ENCODE peak calls at places on chromosomes 3 and 15, in four cellular contexts. B is A549, W is H1, H is HepG2. R is an unnamed sample.

GRCh38 chr15:88300861-88301260 is 44.3 kb upstream of the NTRK3 start:
- DNase-seq in W (no peak), H (no peak), B (no peak), R (no peak)

GRCh38 chr15:69729167-69729748 is 276.6 kb downstream of the RPLP1 start:
- DNase-seq in B (no peak), W (no peak), H (no peak), R (peak; percentile 43)

GRCh38 chr15:63381301-63382192 is at the start of gene CA12:
- DNase-seq in H (peak; percentile 28), B (peak; percentile 81), W (peak; percentile 34), R (no peak)

GRCh38 chr15:31480356-31481058 is 153.9 kb downstream of the KLF13 start:
- DNase-seq in H (no peak), W (no peak), B (no peak), R (no peak)

GRCh38 chr3:82281205-82281604 is 519.8 kb upstream of the GBE1 start:
- DNase-seq in W (no peak), B (no peak), H (no peak), R (no peak)

GRCh38 chr3:143455480-143455879 is 335.9 kb downstream of the CHST2 start:
- DNase-seq in H (no peak), W (no peak), B (no peak), R (no peak)

GRCh38 chr3:147313513-147313912 is 92.8 kb downstream of the ZIC4 start:
- DNase-seq in B (no peak), H (no peak), W (no peak), R (no peak)

GRCh38 chr3:14831916-14832430 is 13.2 kb downstream of the FGD5 start:
- DNase-seq in H (no peak), W (no peak), B (no peak), R (no peak)

GRCh38 chr15:63982381-63982854 is 63.9 kb downstream of the DAPK2 start:
- DNase-seq in W (no peak), B (no peak), H (no peak), R (no peak)

GRCh38 chr3:94293793-94294195 is 230.9 kb downstream of the NSUN3 start:
- DNase-seq in W (no peak), H (no peak), B (no peak), R (no peak)

GRCh38 chr3:13141991-13142412 is 68.8 kb upstream of the IQSEC1 start:
- DNase-seq in H (no peak), B (no peak), W (peak; percentile 38), R (peak; percentile 67)

GRCh38 chr3:151426337-151426648 is 34.6 kb downstream of the IGSF10 start:
- DNase-seq in H (no peak), W (no peak), B (no peak), R (no peak)

GRCh38 chr3:64815691-64816225 is 128.0 kb upstream of the ADAMTS9 start:
- DNase-seq in H (no peak), W (no peak), B (no peak), R (no peak)

GRCh38 chr3:105791919-105792786 is 76.7 kb downstream of the CBLB start:
- DNase-seq in B (peak; percentile 90), H (peak; percentile 60), W (no peak), R (no peak)

GRCh38 chr3:178255315-178255714 is 280.9 kb upstream of the KCNMB2 start:
- DNase-seq in W (no peak), H (no peak), B (no peak), R (no peak)

GRCh38 chr15:60384052-60384451 is 13.7 kb downstream of the ANXA2 start:
- DNase-seq in W (no peak), H (no peak), B (no peak), R (no peak)

GRCh38 chr3:114144909-114145688 is 33.8 kb downstream of the DRD3 start:
- DNase-seq in B (peak; percentile 5), W (no peak), H (no peak), R (no peak)

GRCh38 chr3:119396870-119397269 is 66.5 kb downstream of the TMEM39A start:
- DNase-seq in H (no peak), B (no peak), W (no peak), R (no peak)

GRCh38 chr15:43531018-43531667 is 13.7 kb downstream of the MAP1A start:
- DNase-seq in B (no peak), H (no peak), W (no peak), R (no peak)

GRCh38 chr3:67605377-67605776 is 49.0 kb downstream of the SUCLG2 start:
- DNase-seq in H (no peak), W (peak; percentile 3), B (peak; percentile 59), R (no peak)

GRCh38 chr15:35141743-35142356 is 56.8 kb upstream of the NANOGP8 start:
- DNase-seq in W (no peak), H (peak; percentile 0), B (peak; percentile 55), R (no peak)

GRCh38 chr3:13416002-13416793 is 3.9 kb downstream of the NUP210 start:
- DNase-seq in B (peak; percentile 11), W (no peak), H (no peak), R (peak; percentile 59)

GRCh38 chr3:104102386-104102785 is 1264.3 kb upstream of the ALCAM start:
- DNase-seq in B (peak; percentile 51), W (no peak), H (peak; percentile 29), R (peak; percentile 1)
- TF ChIP-seq RNF2 in B (no peak), W (no peak), H (no peak), R (no peak)

DNA sequence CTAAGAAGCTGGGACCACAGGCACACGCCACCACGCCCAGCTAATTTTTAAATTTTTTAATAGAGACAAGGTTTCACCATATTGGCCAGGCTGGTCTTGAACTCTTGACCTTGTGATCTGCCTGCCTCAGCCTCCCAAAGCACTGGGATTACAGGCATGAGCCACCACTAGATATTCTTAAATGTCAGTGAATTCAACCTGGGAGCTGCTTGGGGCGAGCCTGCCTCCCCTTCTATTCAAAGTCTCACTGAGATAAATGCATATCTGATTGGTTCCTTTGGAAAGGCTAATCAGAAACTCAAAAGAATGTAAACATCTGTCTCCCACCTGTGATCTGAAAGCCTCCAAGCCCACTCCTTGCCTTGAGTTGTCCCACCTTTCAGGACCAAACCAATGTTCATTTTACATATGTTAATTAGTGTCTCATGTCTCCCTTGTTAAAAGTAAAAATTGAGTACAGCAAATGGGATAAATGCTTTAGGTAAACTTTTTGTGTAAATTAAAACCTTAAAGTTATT is 15.0 kb downstream of the CYP11A1 start:
- DNase-seq in B (no peak), W (no peak), H (no peak), R (no peak)
- TF ChIP-seq RNF2 in B (no peak), W (no peak), H (no peak), R (no peak)

GRCh38 chr3:60009931-60010478 is 960.2 kb upstream of the CFAP20DC start:
- DNase-seq in H (no peak), B (no peak), W (no peak), R (no peak)

GRCh38 chr3:60013241-60013640 is 963.4 kb upstream of the CFAP20DC start:
- DNase-seq in W (no peak), H (no peak), B (no peak), R (no peak)

DNA sequence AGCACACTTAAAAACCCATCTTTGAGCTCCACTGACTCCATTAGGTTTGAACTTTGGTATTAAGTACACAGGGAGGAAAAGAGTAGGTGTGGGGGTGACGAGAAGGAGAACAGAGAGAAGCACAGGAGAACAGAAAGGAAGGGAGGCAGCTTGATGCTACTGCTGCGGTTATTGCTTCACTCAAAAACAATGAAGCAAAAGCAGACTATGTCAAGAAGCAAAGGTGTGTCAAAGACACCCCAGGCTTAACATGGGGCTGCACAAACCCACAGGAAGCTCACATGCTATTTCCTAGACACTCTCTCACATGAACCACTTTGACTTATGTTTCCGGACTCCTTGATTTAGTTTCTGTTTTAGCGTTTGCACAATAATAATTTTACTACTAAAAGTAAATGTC is 961.0 kb upstream of the CFAP20DC start:
- DNase-seq in B (no peak), H (no peak), W (no peak), R (no peak)
- TF ChIP-seq RNF2 in B (no peak), H (no peak), W (no peak), R (no peak)

DNA sequence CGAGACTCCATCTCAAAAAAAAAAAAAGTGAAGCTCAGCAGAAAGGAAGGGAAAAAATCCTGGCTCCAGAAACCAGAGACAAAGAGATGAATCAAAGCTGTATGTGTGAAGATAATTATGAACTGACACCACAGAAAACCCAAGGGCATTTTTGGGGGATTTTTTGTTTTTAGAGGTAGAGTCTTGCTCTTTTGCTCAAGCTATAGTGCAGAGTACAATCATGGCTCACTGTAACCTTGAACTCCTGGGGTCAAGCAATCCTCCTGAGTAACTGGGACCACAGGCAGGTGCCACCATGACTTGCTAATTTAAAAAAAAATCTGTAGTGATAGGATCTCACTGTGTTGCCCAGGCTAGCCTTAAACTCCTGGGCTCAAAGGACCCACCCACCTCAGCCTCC is 22.8 kb downstream of the HCLS1 start:
- DNase-seq in H (no peak), B (no peak), W (no peak), R (no peak)
- TF ChIP-seq RNF2 in H (no peak), B (no peak), W (no peak), R (no peak)

DNA sequence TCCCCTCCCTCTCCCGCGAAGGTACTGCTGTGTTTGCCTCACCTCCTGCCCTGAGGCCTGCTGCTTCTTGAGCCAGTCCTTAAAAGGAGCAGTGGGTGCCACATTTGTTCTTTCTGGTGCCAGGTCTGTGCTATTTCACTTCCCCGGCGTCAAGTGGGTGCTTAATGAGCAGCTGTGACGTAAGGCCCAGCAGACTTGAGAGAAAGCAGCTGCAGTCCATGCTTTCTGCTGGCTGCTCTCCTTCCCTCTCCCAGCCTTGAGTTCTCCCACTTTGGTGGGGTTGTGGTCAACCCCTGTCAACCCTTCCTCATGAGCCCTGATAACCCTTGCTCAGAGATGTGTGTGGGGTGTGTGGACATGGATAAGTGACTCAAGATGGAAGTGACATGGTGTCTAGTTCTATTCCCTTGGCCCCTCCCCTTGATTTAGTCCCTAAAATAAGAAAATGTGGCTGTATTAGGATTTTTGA is 6.9 kb downstream of the INAFM2 start:
- DNase-seq in W (no peak), H (no peak), B (no peak), R (peak; percentile 74)
- TF ChIP-seq RNF2 in W (no peak), H (no peak), B (no peak), R (peak; percentile 74)

DNA sequence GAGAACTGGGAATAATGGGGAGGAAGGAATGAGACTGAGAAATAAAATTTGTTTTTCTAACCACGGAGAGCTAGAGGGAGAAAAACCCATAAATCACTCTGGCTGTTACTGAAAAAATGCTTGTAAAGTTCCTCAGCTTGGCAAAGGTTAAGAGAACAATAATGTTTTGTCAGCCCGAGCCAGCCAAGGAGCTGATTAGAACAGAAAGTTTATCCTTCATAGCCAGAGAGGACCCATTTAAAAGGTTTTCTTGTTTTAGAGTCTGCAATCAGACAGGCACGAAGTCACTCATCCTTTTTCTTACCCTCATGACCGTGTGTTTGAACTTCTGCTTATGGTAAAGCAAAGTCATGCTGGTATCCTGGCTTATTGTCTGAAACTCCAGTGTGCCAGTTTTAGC is 13.7 kb upstream of the STXBP5L start:
- DNase-seq in B (peak; percentile 35), H (no peak), W (no peak), R (no peak)
- TF ChIP-seq RNF2 in B (no peak), H (no peak), W (no peak), R (no peak)

GRCh38 chr3:78148986-78149717 is 1109.3 kb downstream of the ROBO2 start:
- DNase-seq in H (no peak), B (no peak), W (no peak), R (no peak)
- TF ChIP-seq RNF2 in H (no peak), B (no peak), W (no peak), R (no peak)

R was measured in K562.